ENCODE peak calls at places on chromosome 16, in six cellular contexts. R is AG04449, A is thoracic aorta, U is heart right ventricle, C is heart left ventricle, Z is cardiac fibroblast. M is an unnamed sample.

GRCh38 chr16:57265850-57266530 is 18.5 kb downstream of the PLLP start:
- DNase-seq in Z (peak), U (peak), R (no peak), A (no peak), C (peak), M (peak)

GRCh38 chr16:11236855-11237254 is 19.1 kb downstream of the SOCS1 start:
- DNase-seq in R (no peak), A (no peak), C (no peak), Z (peak), U (no peak), M (peak)

GRCh38 chr16:56898847-56899246 is 33.1 kb upstream of the HERPUD1 start:
- DNase-seq in A (no peak), Z (no peak), R (no peak), C (no peak), U (no peak), M (no peak)

GRCh38 chr16:9090101-9090959 is 1.1 kb upstream of the HAPSTR1 start:
- DNase-seq in A (no peak), R (no peak), Z (no peak), C (peak), U (peak), M (peak)

GRCh38 chr16:27305839-27306442 is 7.8 kb upstream of the IL4R start:
- DNase-seq in Z (no peak), U (no peak), C (no peak), A (no peak), R (no peak), M (no peak)

GRCh38 chr16:76265434-76266045 is 11.7 kb upstream of the CNTNAP4 start:
- DNase-seq in A (no peak), C (no peak), U (no peak), Z (peak), R (no peak), M (no peak)

GRCh38 chr16:53098526-53099317 is 43.9 kb downstream of the CHD9 start:
- DNase-seq in C (peak), Z (peak), A (peak), R (no peak), U (peak), M (peak)

GRCh38 chr16:84360170-84360569 is 8.2 kb upstream of the ATP2C2 start:
- DNase-seq in C (no peak), Z (no peak), A (no peak), U (no peak), R (no peak), M (no peak)

GRCh38 chr16:47887496-47887895 is 268.3 kb downstream of the ABCC12 start:
- DNase-seq in C (no peak), A (no peak), Z (no peak), R (peak), U (no peak), M (no peak)

GRCh38 chr16:67431805-67432476 is 1.0 kb downstream of the HSD11B2 start:
- DNase-seq in U (no peak), Z (no peak), C (no peak), R (no peak), A (no peak), M (no peak)

GRCh38 chr16:27762441-27762840 is 212.5 kb downstream of the KATNIP start:
- DNase-seq in R (no peak), C (no peak), A (no peak), U (no peak), Z (peak), M (no peak)

GRCh38 chr16:69093974-69094373 is 11.5 kb upstream of the HAS3 start:
- DNase-seq in A (no peak), Z (no peak), U (no peak), R (no peak), C (no peak), M (no peak)

GRCh38 chr16:27322858-27323780 is 9.3 kb downstream of the IL4R start:
- DNase-seq in R (no peak), A (no peak), C (no peak), U (no peak), Z (no peak), M (no peak)

GRCh38 chr16:89828199-89828869 is at the start of gene SPIRE2:
- DNase-seq in Z (peak), C (peak), U (peak), R (no peak), A (no peak), M (peak)

GRCh38 chr16:30986129-30986991 is 1.4 kb downstream of the HSD3B7 start:
- DNase-seq in R (no peak), Z (no peak), A (no peak), U (no peak), C (no peak), M (no peak)

GRCh38 chr16:83878838-83879237 is 20.1 kb upstream of the MLYCD start:
- DNase-seq in A (no peak), R (no peak), Z (peak), C (no peak), U (no peak), M (no peak)

GRCh38 chr16:82651921-82652601 is 25.3 kb downstream of the CDH13 start:
- DNase-seq in R (no peak), C (no peak), A (no peak), U (no peak), Z (no peak), M (no peak)

GRCh38 chr16:53821957-53822625 is 118.1 kb downstream of the FTO start:
- DNase-seq in U (no peak), A (no peak), C (no peak), Z (peak), R (peak), M (no peak)

GRCh38 chr16:25256821-25257503 is 683 bp downstream of the ZKSCAN2 start:
- DNase-seq in U (peak), R (no peak), Z (no peak), A (no peak), C (no peak), M (no peak)

GRCh38 chr16:14088155-14088753 is 17.1 kb downstream of the MRTFB start:
- DNase-seq in A (no peak), R (peak), Z (peak), C (no peak), U (no peak), M (no peak)

GRCh38 chr16:73026754-73027654 is 20.9 kb downstream of the ZFHX3 start:
- DNase-seq in R (no peak), Z (no peak), C (no peak), A (no peak), U (no peak), M (no peak)

GRCh38 chr16:79712273-79712672 is 111.7 kb upstream of the MAF start:
- DNase-seq in C (no peak), R (no peak), A (no peak), Z (no peak), U (no peak), M (no peak)

GRCh38 chr16:29898786-29899515 is 399 bp downstream of the SEZ6L2 start:
- DNase-seq in R (no peak), A (no peak), Z (no peak), C (no peak), U (no peak), M (no peak)

GRCh38 chr16:84478172-84478948 is 26.1 kb downstream of the MEAK7 start:
- DNase-seq in R (no peak), C (no peak), Z (peak), U (no peak), A (no peak), M (no peak)

GRCh38 chr16:58002936-58003335 is 1.7 kb downstream of the USB1 start:
- DNase-seq in A (no peak), C (no peak), Z (no peak), R (no peak), U (no peak), M (no peak)

GRCh38 chr16:70553175-70553574 is 29.6 kb downstream of the SF3B3 start:
- DNase-seq in A (no peak), Z (peak), C (no peak), R (no peak), U (no peak), M (no peak)

GRCh38 chr16:53064179-53064578 is 9.4 kb downstream of the CHD9 start:
- DNase-seq in U (no peak), Z (no peak), R (no peak), C (no peak), A (no peak), M (no peak)

GRCh38 chr16:68297908-68298307 is 12.8 kb downstream of the SLC7A6OS start:
- DNase-seq in U (no peak), C (no peak), R (no peak), A (no peak), Z (no peak), M (no peak)

GRCh38 chr16:8712589-8713361 is 38.4 kb downstream of the ABAT start:
- DNase-seq in R (no peak), Z (no peak), A (no peak), U (no peak), C (no peak), M (no peak)

GRCh38 chr16:27431773-27432599 is 30.0 kb downstream of the IL21R start:
- DNase-seq in U (peak), R (no peak), A (no peak), Z (no peak), C (peak), M (peak)

GRCh38 chr16:20868890-20869289 is 31.3 kb downstream of the DCUN1D3 start:
- DNase-seq in Z (peak), C (peak), R (no peak), U (peak), A (peak), M (peak)

DNA sequence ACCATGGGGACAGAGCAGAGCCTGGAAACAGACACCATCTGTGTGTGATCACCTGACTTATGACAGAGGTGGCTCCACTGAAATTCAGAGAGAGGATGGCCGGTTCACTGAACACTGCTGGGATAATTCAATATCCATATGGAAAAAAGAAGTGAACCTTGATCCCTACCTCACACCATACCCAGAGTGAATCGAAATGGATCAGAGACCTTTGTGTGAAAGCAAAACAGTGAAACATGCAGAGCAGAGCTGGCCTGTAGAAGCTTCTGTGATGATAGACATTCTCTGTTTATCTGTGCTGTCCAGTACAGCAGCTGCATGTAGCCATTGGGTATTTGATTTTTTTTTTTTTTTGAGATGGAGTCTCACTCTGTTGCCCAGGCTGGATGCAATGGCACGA is 20.3 kb downstream of the ADCY7 start:
- DNase-seq in A (no peak), U (no peak), Z (no peak), R (no peak), C (no peak), M (no peak)
- TF ChIP-seq CTCF in A (no peak), U (no peak), Z (no peak), R (no peak), C (no peak), M (no peak)

GRCh38 chr16:1782408-1783247 is at the start of the genes NUBP2 and SPSB3:
- DNase-seq in C (peak), R (peak), U (peak), A (peak), Z (peak), M (peak)

GRCh38 chr16:1780677-1781072 is 1.7 kb downstream of the SPSB3 start:
- DNase-seq in C (peak), A (no peak), Z (no peak), U (no peak), R (no peak), M (no peak)

GRCh38 chr16:1779741-1780676 is 2.4 kb downstream of the SPSB3 start:
- DNase-seq in R (no peak), U (no peak), Z (no peak), A (no peak), C (peak), M (no peak)

GRCh38 chr16:1781254-1781653 is 1.1 kb downstream of the SPSB3 start:
- DNase-seq in A (no peak), U (no peak), Z (no peak), R (no peak), C (peak), M (no peak)

GRCh38 chr16:1781758-1782407 is 488 bp downstream of the SPSB3 start:
- DNase-seq in A (no peak), Z (no peak), U (no peak), R (no peak), C (peak), M (no peak)
- TF ChIP-seq CTCF in A (peak), Z (peak), U (no peak), R (peak), C (no peak), M (no peak)

DNA sequence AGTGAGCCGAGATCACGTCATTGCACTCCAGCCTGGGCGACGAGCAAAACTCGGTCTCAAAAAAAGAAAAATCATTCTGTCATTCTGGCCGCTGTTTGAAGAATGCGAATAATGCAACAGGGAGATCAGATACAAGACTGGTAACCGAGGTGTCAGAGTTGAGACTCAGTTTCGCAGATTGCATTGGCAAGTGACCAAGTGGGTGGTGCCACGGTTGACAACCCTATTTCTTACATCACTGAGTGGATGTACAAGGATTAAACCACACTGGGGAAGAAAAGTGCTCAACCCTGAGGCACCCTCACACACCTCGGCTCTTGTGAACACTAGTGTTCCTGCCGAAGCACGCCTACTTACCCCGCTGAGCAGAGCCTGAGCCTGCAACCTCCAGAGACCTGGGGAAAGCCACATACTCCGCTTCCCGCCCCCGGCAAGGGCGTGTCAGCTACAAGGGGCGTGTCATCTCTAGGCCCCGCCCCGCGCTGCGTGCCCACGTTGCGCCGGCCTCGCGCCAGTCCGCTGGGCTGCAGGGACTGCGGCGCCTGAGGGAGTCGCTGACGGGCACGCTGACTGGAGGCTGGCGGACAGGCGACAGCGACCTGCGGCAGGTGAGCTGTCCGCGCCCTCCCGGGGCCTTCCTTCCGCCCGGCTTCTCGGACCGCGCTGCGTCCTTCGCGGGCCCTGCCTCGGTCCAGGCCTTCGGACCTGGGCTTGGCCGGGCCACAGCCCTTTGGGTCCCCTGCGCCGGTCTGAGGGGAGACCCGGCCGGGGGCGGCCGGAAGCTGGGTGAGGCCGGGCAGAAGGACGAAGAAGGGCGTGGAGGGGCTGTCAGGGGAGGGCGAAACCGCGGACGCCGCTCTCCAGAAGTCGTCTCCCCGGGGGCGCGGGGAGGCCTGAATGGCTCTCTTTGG is at the start of gene HMOX2:
- DNase-seq in A (peak), C (peak), Z (peak), U (peak), R (no peak), M (peak)
- TF ChIP-seq CTCF in A (peak), C (peak), Z (no peak), U (no peak), R (peak), M (no peak)

DNA sequence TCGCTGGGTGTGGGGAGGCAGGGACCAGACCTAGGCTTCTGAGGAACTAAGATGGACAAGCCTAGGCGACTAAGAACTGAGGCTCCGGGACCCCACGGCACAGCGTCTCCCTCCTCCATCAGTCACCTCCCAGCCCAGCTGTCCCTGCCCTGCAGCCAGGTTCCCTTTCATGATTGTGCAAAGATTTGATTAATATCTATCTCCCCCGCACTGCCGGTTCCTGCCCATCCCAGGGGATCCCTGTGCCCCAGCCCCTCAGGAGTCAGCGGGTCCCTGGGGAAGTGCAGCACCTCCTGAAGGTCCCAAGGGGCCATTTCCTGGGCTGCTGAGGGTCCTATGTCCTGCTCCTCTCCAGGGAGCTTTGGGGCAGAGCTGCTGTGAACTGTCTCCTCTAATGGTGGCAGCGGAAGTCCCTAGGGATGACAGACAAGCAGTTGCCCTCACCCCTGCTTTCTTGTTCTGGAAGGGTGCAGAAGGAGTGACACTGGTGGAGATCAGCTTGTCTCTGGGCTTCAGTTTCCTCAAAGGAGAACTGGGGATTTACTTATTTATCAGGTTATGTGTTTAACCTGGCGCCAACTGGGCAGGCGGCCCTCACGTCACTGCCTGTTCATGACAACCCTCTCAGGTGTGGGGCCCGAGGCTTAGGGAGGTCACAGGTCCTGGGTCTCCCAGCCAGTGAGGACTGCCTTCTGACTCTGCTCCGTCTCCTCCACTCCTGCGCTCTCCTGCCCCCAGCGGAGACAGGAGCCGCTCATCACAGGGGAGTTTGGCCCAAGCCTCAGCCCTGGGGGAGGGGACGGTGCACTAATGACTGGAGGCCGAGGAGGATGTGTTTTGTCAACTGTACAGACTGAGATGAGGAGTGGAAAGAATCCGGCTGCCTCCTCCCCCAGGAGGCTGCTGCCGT is 1.9 kb upstream of the C16orf74 start:
- DNase-seq in C (peak), R (no peak), U (peak), A (no peak), Z (peak), M (no peak)
- TF ChIP-seq CTCF in C (no peak), R (peak), U (no peak), A (no peak), Z (peak), M (no peak)

DNA sequence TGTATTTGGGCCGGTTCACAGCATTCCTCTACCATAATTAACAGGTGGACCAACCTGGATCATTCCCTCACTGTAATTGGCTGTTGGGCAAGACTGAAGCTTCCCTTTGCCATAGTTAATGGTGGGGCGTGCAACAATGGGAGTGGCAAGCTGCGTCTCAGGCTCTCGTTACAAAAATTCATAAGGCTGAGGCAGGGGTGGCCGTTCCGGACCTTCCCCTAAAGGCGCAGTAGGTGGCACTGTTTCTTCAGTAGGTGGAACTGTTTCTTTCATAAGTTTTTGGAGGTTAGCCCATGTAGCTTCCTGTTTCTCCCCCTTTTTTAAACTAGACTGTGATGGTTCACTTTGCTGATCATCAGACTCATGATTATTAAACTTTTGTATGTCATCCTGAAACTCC is 17.0 kb upstream of the TMC5 start:
- DNase-seq in Z (no peak), A (no peak), C (no peak), U (no peak), R (no peak), M (no peak)
- TF ChIP-seq CTCF in Z (no peak), A (no peak), C (no peak), U (no peak), R (no peak), M (no peak)

DNA sequence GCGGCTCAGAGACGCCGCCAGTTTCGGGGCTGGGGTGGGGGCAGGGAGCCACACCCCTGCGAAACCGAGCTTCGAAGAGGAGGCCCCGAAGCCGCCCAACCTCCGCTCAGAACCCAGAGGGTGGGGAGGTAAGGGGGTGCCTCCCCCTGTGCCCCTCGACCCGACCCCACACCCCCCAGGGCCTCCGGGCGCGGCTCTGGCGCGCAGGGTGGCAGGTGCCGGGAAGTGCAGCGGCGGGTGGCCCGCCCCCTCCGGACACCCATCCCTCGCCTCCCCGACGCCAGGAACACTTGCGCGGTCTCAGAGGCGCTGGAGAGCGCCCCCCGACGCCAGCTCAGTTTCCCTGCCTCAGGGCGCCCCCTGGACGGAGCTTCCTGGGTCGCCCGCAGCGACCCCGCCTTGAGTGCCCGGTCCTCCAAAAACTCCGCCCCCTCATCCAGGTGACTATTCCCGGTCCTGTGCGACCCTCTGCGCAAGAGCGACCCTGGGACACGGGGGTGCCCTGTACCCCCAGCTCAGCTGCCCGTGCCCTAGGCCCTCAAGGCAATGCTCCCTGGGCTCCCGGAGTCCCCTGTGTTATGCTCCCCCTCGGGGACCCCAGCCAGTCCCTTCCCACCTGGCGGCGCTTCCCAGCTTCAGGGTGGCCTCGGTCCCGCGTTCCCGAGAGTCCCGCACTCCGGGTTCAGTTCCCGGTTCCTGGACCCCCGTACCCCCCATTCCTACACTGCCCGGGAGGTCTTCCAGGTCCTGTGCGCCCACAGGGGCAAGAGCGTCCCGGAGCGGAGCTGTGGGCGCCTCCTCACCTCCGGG is 562 bp downstream of the PPL start:
- DNase-seq in Z (peak), A (no peak), R (no peak), U (no peak), C (no peak), M (peak)
- TF ChIP-seq CTCF in Z (no peak), A (peak), R (no peak), U (no peak), C (no peak), M (no peak)

GRCh38 chr16:81449241-81449640 is 4.6 kb downstream of the CMIP start:
- DNase-seq in R (no peak), U (no peak), Z (no peak), A (no peak), C (no peak), M (no peak)

GRCh38 chr16:81449899-81450608 is 5.4 kb downstream of the CMIP start:
- DNase-seq in U (no peak), Z (no peak), C (no peak), R (no peak), A (no peak), M (no peak)

GRCh38 chr16:81451753-81452680 is 7.4 kb downstream of the CMIP start:
- DNase-seq in Z (no peak), U (peak), C (peak), R (no peak), A (no peak), M (no peak)

GRCh38 chr16:81453091-81453728 is 8.6 kb downstream of the CMIP start:
- DNase-seq in A (no peak), U (no peak), C (no peak), Z (no peak), R (no peak), M (no peak)

GRCh38 chr16:81450783-81451491 is 6.3 kb downstream of the CMIP start:
- DNase-seq in U (no peak), C (no peak), Z (no peak), A (no peak), R (no peak), M (no peak)
- TF ChIP-seq CTCF in U (no peak), C (no peak), Z (no peak), A (no peak), R (no peak), M (no peak)

GRCh38 chr16:49755291-49755611 is 100.7 kb downstream of the ZNF423 start:
- DNase-seq in R (no peak), A (no peak), U (peak), C (peak), Z (peak), M (no peak)
- TF ChIP-seq CTCF in R (peak), A (peak), U (peak), C (peak), Z (peak), M (no peak)